ENCODE peak calls at places on chromosome 15, in four cellular contexts. One of them, this sample, is unnamed.

GRCh38 chr15:37758412-37758811 is 176.0 kb upstream of the TMCO5A start:
- DNase-seq in HCT116: no peak
- DNase-seq in KBM-7: no peak
- DNase-seq in DMS153: no peak
- DNase-seq in this sample: no peak

GRCh38 chr15:70023064-70023768 is 74.5 kb downstream of the TLE3 start:
- DNase-seq in KBM-7: peak
- DNase-seq in HCT116: peak
- DNase-seq in DMS153: peak
- DNase-seq in this sample: peak

GRCh38 chr15:31571676-31572075 is 245.0 kb downstream of the KLF13 start:
- DNase-seq in KBM-7: peak
- DNase-seq in DMS153: no peak
- DNase-seq in HCT116: no peak
- DNase-seq in this sample: no peak

GRCh38 chr15:29278436-29279099 is 8.9 kb upstream of the NSMCE3 start:
- DNase-seq in KBM-7: no peak
- DNase-seq in DMS153: no peak
- DNase-seq in HCT116: peak
- DNase-seq in this sample: no peak

GRCh38 chr15:66948294-66948693 is 117.1 kb upstream of the SMAD3 start:
- DNase-seq in DMS153: no peak
- DNase-seq in KBM-7: no peak
- DNase-seq in HCT116: no peak
- DNase-seq in this sample: no peak

GRCh38 chr15:24848050-24848449 is 106.7 kb upstream of the SNRPN start:
- DNase-seq in HCT116: no peak
- DNase-seq in DMS153: no peak
- DNase-seq in KBM-7: no peak
- DNase-seq in this sample: no peak

GRCh38 chr15:47484119-47484518 is 233.2 kb upstream of the SEMA6D start:
- DNase-seq in KBM-7: peak
- DNase-seq in DMS153: no peak
- DNase-seq in HCT116: no peak
- DNase-seq in this sample: no peak

GRCh38 chr15:74193305-74193718 is 9.3 kb downstream of the STRA6 start:
- DNase-seq in DMS153: no peak
- DNase-seq in KBM-7: no peak
- DNase-seq in HCT116: peak
- DNase-seq in this sample: no peak

GRCh38 chr15:82680200-82681102 is 29.2 kb downstream of the AP3B2 start:
- DNase-seq in DMS153: peak
- DNase-seq in KBM-7: peak
- DNase-seq in HCT116: no peak
- DNase-seq in this sample: peak

GRCh38 chr15:99306694-99307338 is 55.5 kb downstream of the LRRC28 start:
- DNase-seq in DMS153: peak
- DNase-seq in HCT116: no peak
- DNase-seq in KBM-7: no peak
- DNase-seq in this sample: peak

GRCh38 chr15:62719316-62719715 is 323.2 kb upstream of the TPM1 start:
- DNase-seq in HCT116: no peak
- DNase-seq in KBM-7: no peak
- DNase-seq in DMS153: no peak
- DNase-seq in this sample: no peak

GRCh38 chr15:59685737-59686297 is 3.3 kb downstream of the BNIP2 start:
- DNase-seq in DMS153: no peak
- DNase-seq in KBM-7: peak
- DNase-seq in HCT116: no peak
- DNase-seq in this sample: no peak

GRCh38 chr15:42060477-42060763 is 33.9 kb downstream of the PLA2G4D start:
- DNase-seq in HCT116: no peak
- DNase-seq in DMS153: no peak
- DNase-seq in KBM-7: no peak
- DNase-seq in this sample: no peak

GRCh38 chr15:80026310-80026709 is 33.2 kb upstream of the ZFAND6 start:
- DNase-seq in KBM-7: no peak
- DNase-seq in DMS153: no peak
- DNase-seq in HCT116: no peak
- DNase-seq in this sample: no peak

GRCh38 chr15:34014556-34014955 is 24.4 kb downstream of the AVEN start:
- DNase-seq in KBM-7: no peak
- DNase-seq in HCT116: no peak
- DNase-seq in DMS153: no peak
- DNase-seq in this sample: no peak

GRCh38 chr15:53416219-53416940 is 343.1 kb downstream of the WDR72 start:
- DNase-seq in KBM-7: no peak
- DNase-seq in DMS153: no peak
- DNase-seq in HCT116: no peak
- DNase-seq in this sample: no peak

GRCh38 chr15:92377083-92377789 is 16.4 kb upstream of the ST8SIA2 start:
- DNase-seq in DMS153: no peak
- DNase-seq in KBM-7: no peak
- DNase-seq in HCT116: no peak
- DNase-seq in this sample: no peak

GRCh38 chr15:50128266-50128665 is 9.2 kb upstream of the ATP8B4 start:
- DNase-seq in HCT116: no peak
- DNase-seq in DMS153: no peak
- DNase-seq in KBM-7: peak
- DNase-seq in this sample: no peak

GRCh38 chr15:68578175-68578959 is 426 bp upstream of the CORO2B start:
- DNase-seq in HCT116: no peak
- DNase-seq in DMS153: peak
- DNase-seq in KBM-7: peak
- DNase-seq in this sample: peak

GRCh38 chr15:70741677-70742293 is 21.6 kb downstream of the UACA start:
- DNase-seq in KBM-7: peak
- DNase-seq in DMS153: no peak
- DNase-seq in HCT116: peak
- DNase-seq in this sample: peak

GRCh38 chr15:28935316-28935715 is 49.5 kb downstream of the APBA2 start:
- DNase-seq in HCT116: no peak
- DNase-seq in DMS153: no peak
- DNase-seq in KBM-7: peak
- DNase-seq in this sample: no peak

GRCh38 chr15:89356634-89357298 is 22.1 kb upstream of the POLG start:
- DNase-seq in KBM-7: no peak
- DNase-seq in HCT116: no peak
- DNase-seq in DMS153: no peak
- DNase-seq in this sample: no peak

GRCh38 chr15:94375997-94376396 is 144.6 kb downstream of the MCTP2 start:
- DNase-seq in DMS153: no peak
- DNase-seq in HCT116: no peak
- DNase-seq in KBM-7: no peak
- DNase-seq in this sample: peak

GRCh38 chr15:94177112-94177511 is 54.2 kb upstream of the MCTP2 start:
- DNase-seq in KBM-7: no peak
- DNase-seq in HCT116: no peak
- DNase-seq in DMS153: no peak
- DNase-seq in this sample: no peak

GRCh38 chr15:92619380-92620101 is 36.0 kb downstream of the FAM174B start:
- DNase-seq in HCT116: no peak
- DNase-seq in KBM-7: no peak
- DNase-seq in DMS153: no peak
- DNase-seq in this sample: no peak

GRCh38 chr15:66661432-66662096 is 40.5 kb upstream of the SMAD6 start:
- DNase-seq in KBM-7: no peak
- DNase-seq in DMS153: no peak
- DNase-seq in HCT116: no peak
- DNase-seq in this sample: no peak

GRCh38 chr15:79595995-79596622 is 164.0 kb downstream of the MINAR1 start:
- DNase-seq in KBM-7: peak
- DNase-seq in HCT116: peak
- DNase-seq in DMS153: peak
- DNase-seq in this sample: peak

GRCh38 chr15:67148196-67148701 is 82.8 kb downstream of the SMAD3 start:
- DNase-seq in HCT116: no peak
- DNase-seq in KBM-7: peak
- DNase-seq in DMS153: no peak
- DNase-seq in this sample: no peak

GRCh38 chr15:32844118-32844711 is 126.4 kb downstream of the GREM1 start:
- DNase-seq in DMS153: no peak
- DNase-seq in KBM-7: peak
- DNase-seq in HCT116: peak
- DNase-seq in this sample: peak

GRCh38 chr15:83843511-83843910 is 189.6 kb downstream of the ADAMTSL3 start:
- DNase-seq in HCT116: no peak
- DNase-seq in DMS153: no peak
- DNase-seq in KBM-7: no peak
- DNase-seq in this sample: no peak

GRCh38 chr15:60299452-60300047 is 98.2 kb downstream of the ANXA2 start:
- DNase-seq in DMS153: peak
- DNase-seq in HCT116: peak
- DNase-seq in KBM-7: no peak
- DNase-seq in this sample: peak

GRCh38 chr15:98506172-98506571 is 142.2 kb upstream of the IGF1R start:
- DNase-seq in KBM-7: no peak
- DNase-seq in HCT116: no peak
- DNase-seq in DMS153: no peak
- DNase-seq in this sample: no peak